ENCODE peak calls at places on chromosomes 5 and 9, in six cellular contexts. S, A, L, O, Q and B are unnamed samples.

GRCh38 chr9:106906129-106906528 is 43.2 kb downstream of the ZNF462 start:
- DNase-seq in S (no peak), A (no peak), L (no peak), O (no peak), Q (no peak), B (no peak)

GRCh38 chr5:37552770-37553719 is 173.9 kb downstream of the WDR70 start:
- DNase-seq in S (no peak), A (peak; percentile 69), L (no peak), O (no peak), Q (peak; percentile 40), B (no peak)

GRCh38 chr5:110784901-110785300 is 46.1 kb downstream of the SLC25A46 start:
- DNase-seq in S (no peak), A (no peak), L (no peak), O (no peak), Q (peak; percentile 61), B (no peak)

GRCh38 chr5:42858031-42858643 is 46.4 kb upstream of the SELENOP start:
- DNase-seq in S (peak; percentile 75), A (no peak), L (no peak), O (no peak), Q (peak; percentile 82), B (no peak)

GRCh38 chr9:117092582-117092981 is 322.3 kb downstream of the ASTN2 start:
- DNase-seq in S (no peak), A (no peak), L (peak; percentile 20), O (no peak), Q (peak; percentile 28), B (no peak)

GRCh38 chr5:80255425-80255751 is 460 bp downstream of the SERINC5 start:
- DNase-seq in S (no peak), A (peak; percentile 36), L (peak; percentile 71), O (peak; percentile 32), Q (peak; percentile 52), B (peak; percentile 88)

GRCh38 chr5:123937230-123937629 is 425.3 kb downstream of the CSNK1G3 start:
- DNase-seq in S (peak; percentile 2), A (peak; percentile 86), L (no peak), O (no peak), Q (peak; percentile 75), B (peak; percentile 45)

GRCh38 chr9:121322037-121322736 is 47.9 kb downstream of the STOM start:
- DNase-seq in S (no peak), A (peak; percentile 95), L (no peak), O (no peak), Q (peak; percentile 98), B (no peak)

GRCh38 chr5:51279983-51280382 is 103.3 kb upstream of the ISL1 start:
- DNase-seq in S (no peak), A (no peak), L (no peak), O (no peak), Q (no peak), B (no peak)

GRCh38 chr5:135644196-135644766 is 65.5 kb upstream of the CXCL14 start:
- DNase-seq in S (no peak), A (no peak), L (no peak), O (no peak), Q (no peak), B (no peak)

GRCh38 chr9:135090547-135090946 is 3.1 kb downstream of the OLFM1 start:
- DNase-seq in S (no peak), A (peak; percentile 9), L (peak; percentile 10), O (no peak), Q (no peak), B (peak; percentile 24)

GRCh38 chr9:69811329-69811989 is 9.2 kb upstream of the CFAP95 start:
- DNase-seq in S (peak; percentile 20), A (no peak), L (no peak), O (no peak), Q (no peak), B (no peak)

GRCh38 chr9:133027134-133027533 is 3.7 kb upstream of the GTF3C5 start:
- DNase-seq in S (no peak), A (no peak), L (no peak), O (no peak), Q (no peak), B (no peak)